ENCODE peak calls at places on chromosomes 2 and 18, in six cellular contexts. B is neuronal stem cell; K is tibial artery; G is lower lobe of right lung; V is GM23248; M is CD8-positive, alpha-beta memory T cell. Y is an unnamed sample.
A peak's percentile ranks its signal among the peaks of the same experiment; 100 is the strongest.

GRCh38 chr18:987325-988186 is 82.9 kb downstream of the ADCYAP1 start:
- DNase-seq in K (no peak), M (no peak), B (no peak), G (no peak), V (peak; percentile 60), Y (no peak)

GRCh38 chr2:37085731-37086147 is 1.4 kb downstream of the GPATCH11 start:
- DNase-seq in K (no peak), M (no peak), B (no peak), V (peak; percentile 79), G (no peak), Y (no peak)

GRCh38 chr2:203706403-203706802 is at the start of gene CD28:
- DNase-seq in B (no peak), V (no peak), K (peak; percentile 73), M (peak; percentile 95), G (no peak), Y (no peak)

GRCh38 chr18:58161659-58162058 is 117.6 kb downstream of the NEDD4L start:
- DNase-seq in M (no peak), V (no peak), K (no peak), G (no peak), B (no peak), Y (no peak)

GRCh38 chr18:6484659-6485058 is 69.9 kb upstream of the L3MBTL4 start:
- DNase-seq in B (no peak), K (no peak), G (no peak), V (no peak), M (no peak), Y (no peak)

GRCh38 chr2:216554755-216555154 is 56.1 kb downstream of the RPL37A start:
- DNase-seq in G (no peak), M (no peak), B (no peak), V (no peak), K (no peak), Y (no peak)

GRCh38 chr2:113216321-113216720 is 42.5 kb downstream of the PSD4 start:
- DNase-seq in G (no peak), K (no peak), M (no peak), B (no peak), V (no peak), Y (no peak)

GRCh38 chr2:233031556-233032500 is 644 bp upstream of the NEU2 start:
- DNase-seq in K (no peak), B (no peak), M (no peak), V (no peak), G (no peak), Y (no peak)

GRCh38 chr2:172446524-172447063 is 19.2 kb downstream of the ITGA6 start:
- DNase-seq in K (no peak), G (no peak), B (no peak), V (no peak), M (no peak), Y (no peak)

DNA sequence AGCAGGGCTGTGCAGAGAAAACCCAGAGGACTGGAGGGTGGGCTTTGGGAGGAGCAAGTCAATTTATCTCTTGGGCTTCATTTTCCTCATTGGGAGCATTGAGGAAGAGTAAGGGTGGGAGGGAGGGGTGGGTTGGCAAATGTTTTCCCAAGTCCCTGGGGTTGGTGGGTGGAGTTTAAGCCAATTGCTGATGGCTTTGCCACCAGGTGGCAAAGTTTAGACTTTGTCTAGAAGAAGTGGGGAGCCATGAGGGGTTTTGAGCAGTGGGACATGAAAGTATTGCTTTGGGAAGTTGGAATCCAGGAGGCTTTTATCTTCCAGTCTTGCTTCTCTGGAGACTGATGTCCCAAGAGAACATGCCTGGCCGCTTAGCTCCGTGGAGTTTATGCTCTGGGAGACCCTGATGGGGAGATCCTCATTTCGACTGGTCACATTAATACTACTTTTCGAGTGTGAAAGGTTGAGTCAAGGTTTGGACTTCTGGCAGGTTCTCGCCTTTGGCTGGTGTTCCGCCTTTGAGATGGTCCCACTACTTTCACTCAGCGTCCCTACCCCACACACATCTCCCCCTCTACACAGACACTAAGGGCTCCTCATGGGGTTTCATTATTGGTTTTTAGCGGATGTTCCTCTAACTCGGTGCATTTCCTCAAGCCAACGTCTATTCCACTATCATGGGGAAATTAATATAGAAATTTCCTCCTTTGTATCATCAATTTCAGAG is 126.7 kb downstream of the PRKCE start:
- DNase-seq in M (no peak), K (no peak), G (no peak), V (no peak), B (no peak), Y (peak; percentile 20)
- H3K4me3 ChIP-seq in M (no peak overlapping the region), K (no peak overlapping the region), G (no peak overlapping the region), V (no peak overlapping the region), B (no peak overlapping the region), Y (no peak overlapping the region)

GRCh38 chr2:239157766-239158165 is 243.1 kb downstream of the HDAC4 start:
- DNase-seq in M (no peak), B (peak; percentile 11), K (peak; percentile 56), V (no peak), G (peak; percentile 65), Y (no peak)
- H3K4me1 ChIP-seq in M (no peaks in the 10 kb centered on the region), B (peaks cover 2% of the 10 kb centered on the region), K (no peaks in the 10 kb centered on the region), V (no peaks in the 10 kb centered on the region), G (peaks cover 5% of the 10 kb centered on the region), Y (peaks cover 20% of the 10 kb centered on the region)

DNA sequence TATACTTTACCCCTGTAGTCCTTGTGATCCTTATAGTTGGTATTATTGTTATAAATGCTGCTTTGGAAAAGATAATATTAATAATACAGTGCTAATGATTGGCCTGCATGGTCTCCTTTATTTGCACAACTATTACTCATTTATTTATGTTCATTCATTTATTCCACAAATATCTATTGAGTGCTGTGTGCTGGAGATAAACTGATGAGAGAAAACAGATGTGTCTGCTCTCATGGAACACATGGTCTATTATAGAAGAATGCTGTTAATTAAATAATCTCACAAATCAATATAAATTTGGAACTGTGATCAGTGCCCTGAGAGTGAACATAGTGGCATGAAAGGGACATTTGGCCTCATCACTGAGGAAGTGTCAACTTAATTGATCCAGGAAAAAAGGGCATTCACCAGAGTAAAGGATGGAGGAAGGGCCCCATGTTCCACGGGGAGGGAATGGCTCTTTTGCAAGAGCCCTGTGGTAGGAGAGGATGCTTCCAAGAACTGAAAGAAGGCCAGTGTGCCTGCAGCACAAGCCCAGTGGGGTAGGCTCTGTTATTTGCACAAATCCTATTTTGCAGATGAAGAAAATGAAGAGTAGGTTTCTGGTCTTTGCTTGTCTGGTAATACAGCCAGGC is 91.5 kb upstream of the STK39 start:
- DNase-seq in M (no peak), K (no peak), G (no peak), V (no peak), B (no peak), Y (no peak)
- H3K4me3 ChIP-seq in M (no peak overlapping the region), K (no peak overlapping the region), G (no peak overlapping the region), V (no peak overlapping the region), B (no peak overlapping the region), Y (no peak overlapping the region)

GRCh38 chr2:128308284-128308731 is 10.4 kb downstream of the HS6ST1 start:
- DNase-seq in K (peak; percentile 65), V (no peak), G (peak; percentile 45), M (no peak), B (no peak), Y (no peak)

GRCh38 chr2:128310761-128311160 is 7.9 kb downstream of the HS6ST1 start:
- DNase-seq in M (no peak), B (no peak), K (peak; percentile 60), V (no peak), G (peak; percentile 18), Y (no peak)

GRCh38 chr2:128310094-128310716 is 8.5 kb downstream of the HS6ST1 start:
- DNase-seq in V (no peak), G (peak; percentile 39), B (no peak), K (peak; percentile 56), M (no peak), Y (no peak)

GRCh38 chr2:128308889-128309288 is 9.8 kb downstream of the HS6ST1 start:
- DNase-seq in M (no peak), G (peak; percentile 28), B (no peak), V (no peak), K (no peak), Y (no peak)

DNA sequence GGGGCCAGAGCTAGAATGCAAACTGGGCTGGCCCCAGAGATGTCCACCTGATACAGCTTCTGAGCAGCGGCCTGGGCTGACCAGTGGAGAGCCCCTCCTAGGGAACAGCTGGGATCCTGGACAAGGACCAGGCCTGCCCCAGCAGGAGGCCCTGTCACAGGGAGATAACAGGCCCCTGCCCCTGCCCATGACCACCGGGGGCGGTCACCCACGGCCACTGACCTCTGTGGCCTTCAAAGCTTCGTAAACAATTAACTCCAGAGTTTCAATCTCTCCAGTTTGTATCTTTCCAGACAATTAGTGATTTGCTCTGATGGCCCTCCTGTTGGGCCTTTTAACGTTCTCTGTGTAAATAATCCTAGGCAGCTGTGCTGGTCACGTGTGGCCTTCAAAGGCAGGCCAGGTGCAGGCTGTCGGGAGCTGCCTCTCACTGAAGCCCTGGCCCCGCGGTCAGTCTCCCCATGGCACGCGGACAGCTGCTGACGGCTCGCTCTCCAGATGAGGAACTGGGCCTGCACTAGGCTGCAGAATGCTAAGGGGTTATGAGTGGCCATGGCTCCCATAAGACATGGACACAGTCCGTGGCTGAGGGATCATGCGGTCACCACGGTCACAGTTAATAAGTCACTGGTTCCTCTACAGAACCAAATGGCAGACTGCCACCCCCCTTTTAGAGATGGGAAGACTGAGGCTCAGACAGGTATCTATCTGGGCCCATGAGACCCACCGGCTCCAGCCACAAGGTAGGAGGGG is 9.2 kb downstream of the HS6ST1 start:
- DNase-seq in K (peak; percentile 59), B (peak; percentile 50), G (peak; percentile 66), V (no peak), M (no peak), Y (no peak)
- H3K4me1 ChIP-seq in K (peaks cover 24% of the 10 kb centered on the region), B (peaks cover 47% of the 10 kb centered on the region), G (peaks cover 86% of the 10 kb centered on the region), V (peaks cover 23% of the 10 kb centered on the region), M (no peaks in the 10 kb centered on the region), Y (peaks cover 68% of the 10 kb centered on the region)

DNA sequence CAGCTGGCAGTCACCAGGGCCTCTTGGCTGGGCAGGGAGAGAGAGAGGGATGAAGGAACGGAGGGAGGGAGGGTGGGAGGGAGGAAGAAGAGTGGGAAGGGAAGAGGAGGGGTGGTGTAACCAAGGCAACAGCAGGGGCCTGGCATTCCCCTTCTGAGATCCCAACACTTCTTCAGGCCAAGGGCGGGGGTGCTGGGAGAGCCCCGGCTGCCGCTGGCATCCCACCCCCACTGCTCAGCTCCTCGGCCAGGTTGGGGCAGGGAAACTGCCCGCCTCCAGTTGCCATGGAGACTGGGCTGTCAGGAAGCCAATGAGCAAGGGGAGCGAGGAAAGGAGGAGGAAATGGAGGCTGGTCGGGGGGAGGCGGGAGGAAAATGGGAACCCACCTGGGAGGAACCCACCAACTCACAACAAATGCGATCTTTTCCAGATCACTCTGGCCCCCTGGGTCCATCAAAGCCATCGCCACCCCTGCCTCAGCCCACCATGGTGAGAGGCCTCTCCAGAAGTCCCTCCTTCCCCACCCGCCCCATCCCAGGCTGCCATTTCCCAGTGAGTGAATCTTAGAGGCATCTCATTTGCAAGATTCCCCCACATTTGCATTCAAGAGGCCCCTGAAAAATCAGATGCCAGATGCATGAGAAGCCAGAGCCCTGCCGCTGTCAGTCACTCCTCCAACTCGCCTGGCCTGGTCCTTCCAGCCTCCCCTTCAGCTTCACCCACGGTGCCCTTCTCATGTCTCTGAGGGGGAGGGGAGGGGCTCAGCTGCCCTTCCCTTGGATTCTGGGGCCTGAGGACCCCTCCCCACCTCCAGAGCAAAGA is 12.5 kb downstream of the SH2D6 start:
- DNase-seq in K (peak; percentile 65), G (no peak), B (peak; percentile 86), V (no peak), M (no peak), Y (no peak)
- H3K4me3 ChIP-seq in K (no peak overlapping the region), G (no peak overlapping the region), B (peak overlapping the region; percentile 38), V (no peak overlapping the region), M (no peak overlapping the region), Y (no peak overlapping the region)

GRCh38 chr2:9248363-9248762 is 41.8 kb downstream of the ASAP2 start:
- DNase-seq in B (no peak), G (no peak), V (no peak), K (no peak), M (no peak), Y (no peak)
- H3K4me1 ChIP-seq in B (peaks cover 13% of the 10 kb centered on the region), G (peaks cover 58% of the 10 kb centered on the region), V (peaks cover 53% of the 10 kb centered on the region), K (peaks cover 52% of the 10 kb centered on the region), M (no peaks in the 10 kb centered on the region), Y (peaks cover 64% of the 10 kb centered on the region)

Y was measured in SJSA1.